ENCODE peak calls at places on chromosomes 6 and 20, in five cellular contexts. One of them, this sample, is unnamed.

GRCh38 chr20:667351-668034 is 8.1 kb downstream of the SCRT2 start:
- DNase-seq in uterus: no peak
- DNase-seq in IMR-90: peak
- DNase-seq in A549: peak
- DNase-seq in tibial nerve: peak
- DNase-seq in this sample: peak

GRCh38 chr6:145733770-145734169 is 1.6 kb downstream of the EPM2A start:
- DNase-seq in uterus: no peak
- DNase-seq in IMR-90: peak
- DNase-seq in A549: no peak
- DNase-seq in tibial nerve: no peak
- DNase-seq in this sample: no peak

GRCh38 chr6:145815875-145816274 is 1.3 kb upstream of the FBXO30 start:
- DNase-seq in uterus: no peak
- DNase-seq in IMR-90: peak
- DNase-seq in A549: no peak
- DNase-seq in tibial nerve: no peak
- DNase-seq in this sample: peak

GRCh38 chr6:7544597-7544996 is 3.1 kb downstream of the DSP start:
- DNase-seq in uterus: no peak
- DNase-seq in IMR-90: no peak
- DNase-seq in A549: no peak
- DNase-seq in tibial nerve: no peak
- DNase-seq in this sample: no peak

GRCh38 chr6:85594197-85594930 is 706 bp upstream of the SNX14 start:
- DNase-seq in uterus: no peak
- DNase-seq in IMR-90: peak
- DNase-seq in A549: no peak
- DNase-seq in tibial nerve: no peak
- DNase-seq in this sample: peak

GRCh38 chr6:45640081-45640491 is 262.4 kb upstream of the SUPT3H start:
- DNase-seq in uterus: no peak
- DNase-seq in IMR-90: peak
- DNase-seq in A549: no peak
- DNase-seq in tibial nerve: no peak
- DNase-seq in this sample: no peak

GRCh38 chr20:33940701-33941100 is 53.0 kb upstream of the RALY start:
- DNase-seq in uterus: no peak
- DNase-seq in IMR-90: no peak
- DNase-seq in A549: no peak
- DNase-seq in tibial nerve: no peak
- DNase-seq in this sample: no peak

GRCh38 chr6:112780498-112781096 is 433.5 kb downstream of the RFPL4B start:
- DNase-seq in uterus: peak
- DNase-seq in IMR-90: peak
- DNase-seq in A549: peak
- DNase-seq in tibial nerve: peak
- DNase-seq in this sample: peak

DNA sequence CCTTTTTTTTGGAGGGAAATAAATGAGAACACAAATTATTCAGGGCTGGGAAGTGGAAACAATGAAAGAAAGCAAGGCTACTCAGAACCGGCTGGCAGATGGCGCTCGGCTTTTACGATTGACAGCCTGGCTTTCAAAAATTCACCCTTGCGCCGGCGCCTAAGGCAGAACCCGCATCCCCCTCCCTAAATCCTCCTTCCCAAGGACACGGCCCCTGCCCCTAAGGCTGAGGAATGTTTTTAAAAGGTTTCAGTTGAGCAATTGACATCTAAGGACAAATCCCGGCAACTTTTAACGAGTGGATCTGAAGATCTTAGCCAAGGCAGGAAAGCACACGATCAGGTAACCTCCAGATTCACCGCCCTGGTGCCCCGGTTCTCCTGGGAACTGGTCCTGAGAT is 16.3 kb downstream of the GNAS start:
- DNase-seq in uterus: no peak
- DNase-seq in IMR-90: no peak
- DNase-seq in A549: no peak
- DNase-seq in tibial nerve: no peak
- DNase-seq in this sample: no peak
- TF ChIP-seq CTCF in uterus: peak
- TF ChIP-seq CTCF in IMR-90: peak
- TF ChIP-seq CTCF in A549: no peak
- TF ChIP-seq CTCF in tibial nerve: no peak
- TF ChIP-seq CTCF in this sample: peak

DNA sequence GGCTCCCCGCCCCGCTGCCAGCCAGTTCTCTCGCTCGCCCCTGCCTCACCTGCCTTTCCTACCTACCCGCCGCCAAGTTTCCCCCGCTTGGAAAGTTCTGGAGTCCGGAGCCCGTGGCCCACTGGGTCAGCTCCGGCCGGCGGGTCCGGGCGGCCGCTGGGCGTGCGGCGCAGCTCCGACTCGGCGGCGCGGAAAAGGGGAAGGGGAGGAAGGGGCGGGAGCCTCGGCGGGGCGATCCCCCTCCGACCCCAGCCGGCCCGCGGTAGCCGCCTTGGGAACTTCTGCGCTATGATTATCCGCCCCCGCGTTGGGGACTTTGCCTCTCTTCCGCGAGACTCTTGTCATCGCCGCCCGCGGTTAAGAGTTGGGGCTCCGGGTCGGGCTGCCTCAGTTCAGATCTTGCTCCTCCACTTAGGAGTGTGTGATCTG is 31.0 kb downstream of the SF3B5 start:
- DNase-seq in uterus: no peak
- DNase-seq in IMR-90: no peak
- DNase-seq in A549: no peak
- DNase-seq in tibial nerve: no peak
- DNase-seq in this sample: peak
- TF ChIP-seq POLR2A in uterus: no peak
- TF ChIP-seq POLR2A in IMR-90: no peak
- TF ChIP-seq POLR2A in A549: no peak
- TF ChIP-seq POLR2A in tibial nerve: no peak
- TF ChIP-seq POLR2A in this sample: no peak

GRCh38 chr6:56999049-56999448 is 44.1 kb downstream of the BEND6 start:
- DNase-seq in uterus: no peak
- DNase-seq in IMR-90: no peak
- DNase-seq in A549: no peak
- DNase-seq in tibial nerve: no peak
- DNase-seq in this sample: no peak

GRCh38 chr6:56992053-56992452 is 37.1 kb downstream of the BEND6 start:
- DNase-seq in uterus: no peak
- DNase-seq in IMR-90: no peak
- DNase-seq in A549: no peak
- DNase-seq in tibial nerve: no peak
- DNase-seq in this sample: no peak

GRCh38 chr6:56995347-56995746 is 40.4 kb downstream of the BEND6 start:
- DNase-seq in uterus: no peak
- DNase-seq in IMR-90: no peak
- DNase-seq in A549: peak
- DNase-seq in tibial nerve: no peak
- DNase-seq in this sample: no peak

GRCh38 chr6:56992703-56993102 is 37.8 kb downstream of the BEND6 start:
- DNase-seq in uterus: no peak
- DNase-seq in IMR-90: peak
- DNase-seq in A549: no peak
- DNase-seq in tibial nerve: no peak
- DNase-seq in this sample: no peak

DNA sequence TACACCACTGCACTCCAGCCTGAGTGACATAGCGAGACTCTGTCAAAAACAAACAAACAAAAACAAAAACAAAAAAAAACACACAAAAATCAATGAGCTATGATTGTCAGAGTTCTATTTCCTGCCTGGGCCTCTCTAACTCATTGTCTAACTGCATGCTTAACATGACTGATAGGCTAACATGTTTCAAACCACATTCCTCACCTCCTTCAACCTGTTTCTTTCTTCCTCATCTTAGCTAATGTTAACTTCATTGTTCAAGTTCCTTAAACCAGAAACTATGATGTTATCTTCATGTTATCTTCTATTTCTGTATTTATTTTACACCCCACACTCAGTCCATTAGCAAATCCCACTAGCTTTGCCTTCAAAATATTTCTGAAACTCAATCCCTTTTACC is 41.5 kb downstream of the BEND6 start:
- DNase-seq in uterus: no peak
- DNase-seq in IMR-90: no peak
- DNase-seq in A549: no peak
- DNase-seq in tibial nerve: no peak
- DNase-seq in this sample: no peak
- TF ChIP-seq CTCF in uterus: no peak
- TF ChIP-seq CTCF in IMR-90: no peak
- TF ChIP-seq CTCF in A549: no peak
- TF ChIP-seq CTCF in tibial nerve: no peak
- TF ChIP-seq CTCF in this sample: no peak

GRCh38 chr6:37936909-37937308 is 117.4 kb downstream of the ZFAND3 start:
- DNase-seq in uterus: no peak
- DNase-seq in IMR-90: no peak
- DNase-seq in A549: no peak
- DNase-seq in tibial nerve: no peak
- DNase-seq in this sample: no peak

GRCh38 chr6:37936150-37936549 is 116.6 kb downstream of the ZFAND3 start:
- DNase-seq in uterus: no peak
- DNase-seq in IMR-90: peak
- DNase-seq in A549: no peak
- DNase-seq in tibial nerve: no peak
- DNase-seq in this sample: no peak

GRCh38 chr6:37931076-37931465 is 111.5 kb downstream of the ZFAND3 start:
- DNase-seq in uterus: no peak
- DNase-seq in IMR-90: no peak
- DNase-seq in A549: no peak
- DNase-seq in tibial nerve: no peak
- DNase-seq in this sample: no peak

GRCh38 chr6:37930288-37931075 is 111.0 kb downstream of the ZFAND3 start:
- DNase-seq in uterus: no peak
- DNase-seq in IMR-90: no peak
- DNase-seq in A549: no peak
- DNase-seq in tibial nerve: no peak
- DNase-seq in this sample: no peak

GRCh38 chr6:37934276-37934675 is 114.7 kb downstream of the ZFAND3 start:
- DNase-seq in uterus: no peak
- DNase-seq in IMR-90: peak
- DNase-seq in A549: no peak
- DNase-seq in tibial nerve: no peak
- DNase-seq in this sample: no peak
- TF ChIP-seq POLR2A in uterus: no peak
- TF ChIP-seq POLR2A in IMR-90: no peak
- TF ChIP-seq POLR2A in A549: no peak
- TF ChIP-seq POLR2A in tibial nerve: no peak
- TF ChIP-seq POLR2A in this sample: no peak

GRCh38 chr6:137625808-137626207 is 131.6 kb upstream of the OLIG3 start:
- DNase-seq in uterus: no peak
- DNase-seq in IMR-90: no peak
- DNase-seq in A549: no peak
- DNase-seq in tibial nerve: no peak
- DNase-seq in this sample: no peak
- TF ChIP-seq CTCF in uterus: no peak
- TF ChIP-seq CTCF in IMR-90: no peak
- TF ChIP-seq CTCF in A549: no peak
- TF ChIP-seq CTCF in tibial nerve: no peak
- TF ChIP-seq CTCF in this sample: no peak

DNA sequence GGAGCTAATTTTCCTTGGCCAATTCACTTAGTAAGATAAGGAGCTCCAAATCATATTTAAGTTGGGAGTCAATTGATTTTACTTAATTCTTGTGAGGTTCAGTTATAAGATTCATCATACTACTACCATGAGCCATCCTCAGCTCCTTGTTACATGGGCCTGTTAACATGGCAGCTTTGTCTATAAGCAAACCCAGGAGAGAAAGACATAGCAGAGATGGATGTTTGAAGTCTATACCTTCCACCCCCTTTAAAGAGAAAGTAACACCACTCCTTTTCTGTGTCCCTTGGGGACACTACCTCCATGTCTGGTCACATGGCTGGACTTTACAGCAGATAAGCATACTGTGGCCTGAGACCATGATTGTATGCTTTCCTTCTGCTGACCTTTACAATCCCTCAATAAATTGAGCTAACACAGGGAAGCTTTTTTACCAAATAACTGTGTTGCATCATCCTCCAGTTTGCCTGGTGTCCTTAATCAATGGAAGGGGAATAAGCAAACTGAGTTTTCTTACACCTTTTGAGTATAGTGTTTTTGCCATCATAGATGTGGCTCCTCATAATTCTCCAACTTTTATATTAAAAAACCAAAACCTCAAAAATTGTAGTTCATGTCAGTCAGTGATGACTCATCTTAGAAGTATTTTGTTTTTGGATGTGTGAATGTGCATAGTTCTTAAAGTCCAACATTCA is 9.8 kb upstream of the ZNFX1 start:
- DNase-seq in uterus: no peak
- DNase-seq in IMR-90: peak
- DNase-seq in A549: no peak
- DNase-seq in tibial nerve: no peak
- DNase-seq in this sample: no peak
- TF ChIP-seq POLR2A in uterus: no peak
- TF ChIP-seq POLR2A in IMR-90: no peak
- TF ChIP-seq POLR2A in A549: no peak
- TF ChIP-seq POLR2A in tibial nerve: no peak
- TF ChIP-seq POLR2A in this sample: no peak

GRCh38 chr6:118186676-118187567 is 279.9 kb downstream of the SLC35F1 start:
- DNase-seq in uterus: no peak
- DNase-seq in IMR-90: no peak
- DNase-seq in A549: no peak
- DNase-seq in tibial nerve: no peak
- DNase-seq in this sample: no peak
- TF ChIP-seq CTCF in uterus: no peak
- TF ChIP-seq CTCF in IMR-90: no peak
- TF ChIP-seq CTCF in A549: no peak
- TF ChIP-seq CTCF in tibial nerve: no peak
- TF ChIP-seq CTCF in this sample: no peak

This sample was measured in adrenal gland.